ENCODE peak calls at places on chromosomes 12 and 14, in five cellular contexts. Z is pancreas, D is kidney tubule cell, H is activated B cell treated with CpG ODN at 0.5 μM for 24 hours, S is C1 segment of cervical spinal cord. P is an unnamed sample.

GRCh38 chr14:93286212-93286890 is 46.5 kb downstream of the BTBD7 start:
- DNase-seq in D (peak), H (no peak), S (no peak), Z (no peak), P (no peak)

GRCh38 chr12:74646831-74647230 is 109.2 kb downstream of the ATXN7L3B start:
- DNase-seq in H (no peak), Z (no peak), D (no peak), S (no peak), P (no peak)

GRCh38 chr14:33776871-33777270 is 174.0 kb downstream of the EGLN3 start:
- DNase-seq in S (no peak), Z (no peak), H (no peak), D (no peak), P (no peak)

GRCh38 chr12:7695159-7695930 is at the start of gene GDF3:
- DNase-seq in D (no peak), Z (no peak), S (no peak), H (no peak), P (no peak)

GRCh38 chr14:59336078-59336477 is 129.1 kb downstream of the GPR135 start:
- DNase-seq in Z (no peak), S (no peak), H (no peak), D (no peak), P (no peak)

GRCh38 chr12:12909995-12910391 is 18.6 kb downstream of the GPRC5A start:
- DNase-seq in H (no peak), S (no peak), Z (no peak), D (peak), P (no peak)

GRCh38 chr12:49706351-49707126 is 666 bp downstream of the FMNL3 start:
- DNase-seq in H (peak), Z (peak), D (peak), S (peak), P (no peak)

GRCh38 chr14:23154876-23155587 is 28.4 kb downstream of the SLC7A8 start:
- DNase-seq in D (peak), Z (peak), H (no peak), S (peak), P (no peak)

GRCh38 chr14:101903111-101903561 is 61.2 kb upstream of the DYNC1H1 start:
- DNase-seq in H (no peak), S (peak), D (no peak), Z (no peak), P (no peak)

GRCh38 chr12:123106640-123107359 is 44.1 kb downstream of the PITPNM2 start:
- DNase-seq in H (peak), D (no peak), S (no peak), Z (no peak), P (peak)

GRCh38 chr12:70798016-70798768 is 122.3 kb downstream of the PTPRR start:
- DNase-seq in Z (no peak), D (no peak), H (no peak), S (no peak), P (no peak)

GRCh38 chr12:6828671-6829531 is 694 bp downstream of the P3H3 start:
- DNase-seq in Z (peak), S (no peak), H (peak), D (peak), P (peak)

GRCh38 chr12:130984183-130985058 is 30.7 kb downstream of the ADGRD1 start:
- DNase-seq in H (no peak), S (no peak), D (no peak), Z (no peak), P (no peak)

GRCh38 chr12:76680940-76681339 is 83.0 kb upstream of the ZDHHC17 start:
- DNase-seq in D (no peak), H (no peak), Z (no peak), S (no peak), P (no peak)

GRCh38 chr12:127241056-127241830 is 1025.7 kb upstream of the TMEM132C start:
- DNase-seq in H (no peak), Z (no peak), S (no peak), D (peak), P (no peak)

GRCh38 chr12:28057856-28058615 is 85.5 kb upstream of the PTHLH start:
- DNase-seq in S (no peak), H (no peak), Z (no peak), D (peak), P (no peak)

GRCh38 chr14:56657604-56658003 is 78.0 kb downstream of the TMEM260 start:
- DNase-seq in S (no peak), H (no peak), D (no peak), Z (no peak), P (no peak)

GRCh38 chr14:105974902-105975301 is 448.5 kb downstream of the TMEM121 start:
- DNase-seq in D (peak), Z (no peak), S (no peak), H (no peak), P (peak)

GRCh38 chr12:116331876-116332275 is 54.4 kb upstream of the MED13L start:
- DNase-seq in D (no peak), Z (no peak), S (no peak), H (no peak), P (no peak)

GRCh38 chr14:104397956-104398355 is 181.6 kb upstream of the C14orf180 start:
- DNase-seq in S (no peak), D (no peak), H (no peak), Z (no peak), P (no peak)

GRCh38 chr12:75635606-75636444 is 124.4 kb upstream of the KRR1 start:
- DNase-seq in Z (no peak), D (peak), S (no peak), H (no peak), P (no peak)

GRCh38 chr14:22887260-22887989 is 4.4 kb downstream of the REM2 start:
- DNase-seq in H (no peak), S (no peak), Z (peak), D (peak), P (peak)

GRCh38 chr12:1691123-1692007 is 495 bp downstream of the ADIPOR2 start:
- DNase-seq in D (peak), H (no peak), Z (peak), S (no peak), P (peak)

GRCh38 chr14:100711117-100711462 is 15.6 kb upstream of the DLK1 start:
- DNase-seq in S (no peak), D (no peak), H (no peak), Z (peak), P (no peak)

P was measured in CD4-positive, alpha-beta T cell.